ENCODE peak calls at places on chromosomes 11 and 22, in five cellular contexts. One of them, this sample, is unnamed.

GRCh38 chr22:36101756-36102155 is 58.8 kb downstream of the APOL3 start:
- DNase-seq in Kasumi-1: no peak
- DNase-seq in heart right ventricle: no peak
- DNase-seq in endothelial cell: no peak
- DNase-seq in BJ: no peak
- DNase-seq in this sample: no peak

GRCh38 chr11:44112083-44112865 is 16.8 kb downstream of the EXT2 start:
- DNase-seq in Kasumi-1: no peak
- DNase-seq in heart right ventricle: peak; percentile 33
- DNase-seq in endothelial cell: no peak
- DNase-seq in BJ: peak; percentile 40
- DNase-seq in this sample: no peak

GRCh38 chr11:130042093-130042591 is 27.6 kb upstream of the APLP2 start:
- DNase-seq in Kasumi-1: no peak
- DNase-seq in heart right ventricle: no peak
- DNase-seq in endothelial cell: no peak
- DNase-seq in BJ: peak; percentile 71
- DNase-seq in this sample: no peak

GRCh38 chr11:59263225-59263894 is 50.6 kb upstream of the MPEG1 start:
- DNase-seq in Kasumi-1: peak; percentile 7
- DNase-seq in heart right ventricle: no peak
- DNase-seq in endothelial cell: peak; percentile 17
- DNase-seq in BJ: no peak
- DNase-seq in this sample: peak; percentile 50

GRCh38 chr11:64250875-64251721 is at the start of gene PLCB3:
- DNase-seq in Kasumi-1: peak; percentile 50
- DNase-seq in heart right ventricle: peak; percentile 69
- DNase-seq in endothelial cell: peak; percentile 82
- DNase-seq in BJ: no peak
- DNase-seq in this sample: peak; percentile 94

GRCh38 chr11:119758291-119758690 is 29.3 kb upstream of the NECTIN1 start:
- DNase-seq in Kasumi-1: no peak
- DNase-seq in heart right ventricle: no peak
- DNase-seq in endothelial cell: no peak
- DNase-seq in BJ: no peak
- DNase-seq in this sample: no peak

GRCh38 chr22:49004484-49005399 is 822.9 kb downstream of the BRD1 start:
- DNase-seq in Kasumi-1: no peak
- DNase-seq in heart right ventricle: no peak
- DNase-seq in endothelial cell: no peak
- DNase-seq in BJ: no peak
- DNase-seq in this sample: no peak

GRCh38 chr22:23068832-23069385 is 1.4 kb upstream of the GNAZ start:
- DNase-seq in Kasumi-1: no peak
- DNase-seq in heart right ventricle: no peak
- DNase-seq in endothelial cell: no peak
- DNase-seq in BJ: no peak
- DNase-seq in this sample: no peak

GRCh38 chr22:19431641-19432091 is at the start of gene HIRA:
- DNase-seq in Kasumi-1: peak; percentile 39
- DNase-seq in heart right ventricle: peak; percentile 87
- DNase-seq in endothelial cell: peak; percentile 75
- DNase-seq in BJ: no peak
- DNase-seq in this sample: peak; percentile 89

GRCh38 chr11:21142007-21142406 is 472.6 kb downstream of the NELL1 start:
- DNase-seq in Kasumi-1: no peak
- DNase-seq in heart right ventricle: no peak
- DNase-seq in endothelial cell: peak; percentile 24
- DNase-seq in BJ: no peak
- DNase-seq in this sample: peak; percentile 25

GRCh38 chr22:44412136-44412731 is 85.8 kb downstream of the RTL6 start:
- DNase-seq in Kasumi-1: no peak
- DNase-seq in heart right ventricle: no peak
- DNase-seq in endothelial cell: no peak
- DNase-seq in BJ: no peak
- DNase-seq in this sample: no peak